ENCODE peak calls at places on chromosomes 13 and 19, in nine cellular contexts. V is body of pancreas; M is CD4-positive, alpha-beta T cell; O is Calu3; F is neural progenitor cell; B is lung; X is heart right ventricle; Q is AG10803; L is stimulated activated naive CD4-positive, alpha-beta T cell. Y is an unnamed sample.

GRCh38 chr19:12834976-12835757 is 788 bp upstream of the RTBDN start:
- DNase-seq in L (peak), B (no peak), Q (no peak), O (peak), F (peak), V (peak), X (no peak), M (no peak), Y (no peak)

GRCh38 chr19:4066682-4067395 is at the start of gene ZBTB7A:
- DNase-seq in B (peak), X (peak), L (peak), F (peak), V (peak), M (peak), Q (peak), O (peak), Y (peak)

GRCh38 chr13:94878721-94879120 is 166.4 kb upstream of the SOX21 start:
- DNase-seq in V (no peak), L (no peak), B (no peak), X (no peak), F (no peak), Q (no peak), O (no peak), M (no peak), Y (no peak)

GRCh38 chr13:67221630-67222226 is 8.4 kb downstream of the PCDH9 start:
- DNase-seq in L (no peak), F (no peak), X (no peak), M (no peak), V (no peak), O (no peak), B (no peak), Q (no peak), Y (no peak)

GRCh38 chr13:51240888-51241475 is 18.8 kb downstream of the FAM124A start:
- DNase-seq in Q (no peak), B (no peak), X (no peak), F (no peak), O (no peak), M (no peak), V (no peak), L (no peak), Y (no peak)

GRCh38 chr19:34096020-34096915 is 76.0 kb upstream of the LSM14A start:
- DNase-seq in Q (peak), B (no peak), F (peak), X (peak), M (no peak), V (peak), O (peak), L (peak), Y (no peak)

GRCh38 chr19:17402982-17403855 is 2.2 kb downstream of the BST2 start:
- DNase-seq in M (peak), B (no peak), Q (no peak), F (peak), X (no peak), O (no peak), V (no peak), L (peak), Y (no peak)

GRCh38 chr13:112521073-112521685 is 66.8 kb downstream of the TUBGCP3 start:
- DNase-seq in M (no peak), O (no peak), B (no peak), L (no peak), X (no peak), Q (no peak), F (no peak), V (no peak), Y (no peak)

GRCh38 chr19:35462476-35462953 is 14.5 kb downstream of the FFAR2 start:
- DNase-seq in M (peak), X (no peak), V (peak), F (no peak), B (no peak), O (no peak), L (peak), Q (no peak), Y (no peak)

GRCh38 chr19:49514151-49514550 is 1.7 kb downstream of the FCGRT start:
- DNase-seq in O (no peak), L (no peak), X (no peak), M (no peak), B (no peak), F (no peak), V (peak), Q (no peak), Y (no peak)

GRCh38 chr13:107025991-107026390 is 458.1 kb upstream of the ARGLU1 start:
- DNase-seq in M (no peak), L (no peak), V (peak), Q (peak), O (no peak), X (peak), F (no peak), B (peak), Y (no peak)

GRCh38 chr19:44912854-44913253 is 1.6 kb upstream of the APOC1 start:
- DNase-seq in Q (no peak), X (no peak), M (no peak), V (peak), F (no peak), O (no peak), B (no peak), L (no peak), Y (no peak)

GRCh38 chr13:69601661-69602060 is 506.0 kb upstream of the ATXN8OS start:
- DNase-seq in V (no peak), M (no peak), F (no peak), L (no peak), Q (no peak), X (no peak), B (no peak), O (no peak), Y (no peak)

GRCh38 chr13:29471551-29471950 is 123.9 kb downstream of the SLC7A1 start:
- DNase-seq in Q (no peak), V (no peak), M (no peak), B (no peak), O (no peak), F (no peak), X (no peak), L (no peak), Y (no peak)

GRCh38 chr19:17095141-17095919 is 19.8 kb downstream of the MYO9B start:
- DNase-seq in X (peak), O (no peak), B (no peak), M (no peak), F (no peak), V (peak), Q (peak), L (no peak), Y (no peak)

GRCh38 chr13:47661076-47661475 is 340.0 kb downstream of the SUCLA2 start:
- DNase-seq in L (no peak), B (no peak), V (no peak), M (no peak), O (no peak), F (no peak), Q (peak), X (no peak), Y (no peak)

GRCh38 chr13:97537110-97537509 is 103.1 kb downstream of the RAP2A start:
- DNase-seq in V (no peak), O (no peak), X (no peak), Q (no peak), M (no peak), L (no peak), B (no peak), F (no peak), Y (no peak)

GRCh38 chr19:3404324-3405260 is 38.2 kb downstream of the NFIC start:
- DNase-seq in Q (peak), X (peak), F (no peak), O (no peak), V (peak), M (no peak), B (peak), L (no peak), Y (peak)

GRCh38 chr13:35926859-35927530 is 204.2 kb downstream of the DCLK1 start:
- DNase-seq in O (no peak), L (no peak), M (no peak), Q (peak), F (no peak), V (peak), B (no peak), X (no peak), Y (no peak)

GRCh38 chr19:45828945-45829344 is 13.8 kb upstream of the RSPH6A start:
- DNase-seq in V (no peak), O (no peak), L (no peak), B (no peak), Q (no peak), M (no peak), X (no peak), F (no peak), Y (no peak)

GRCh38 chr19:35518313-35518712 is 4.9 kb upstream of the DMKN start:
- DNase-seq in Q (peak), X (no peak), V (no peak), M (no peak), L (no peak), F (no peak), O (no peak), B (no peak), Y (peak)

GRCh38 chr13:89514534-89515312 is 1832.8 kb upstream of the MIR17HG start:
- DNase-seq in Q (no peak), V (peak), X (peak), M (no peak), F (peak), B (no peak), L (no peak), O (no peak), Y (peak)

GRCh38 chr13:101978546-101979315 is 423.1 kb downstream of the FGF14 start:
- DNase-seq in V (no peak), M (no peak), X (no peak), Q (no peak), F (no peak), O (no peak), L (no peak), B (no peak), Y (no peak)

GRCh38 chr19:10395436-10395835 is 7.9 kb downstream of the CDC37 start:
- DNase-seq in O (no peak), M (no peak), V (no peak), Q (no peak), F (no peak), X (no peak), B (no peak), L (no peak), Y (no peak)

GRCh38 chr19:5096536-5096935 is 127.6 kb downstream of the KDM4B start:
- DNase-seq in M (no peak), X (no peak), O (no peak), L (no peak), V (no peak), B (no peak), Q (no peak), F (no peak), Y (no peak)

GRCh38 chr13:22757530-22758120 is 423.2 kb upstream of the SGCG start:
- DNase-seq in B (no peak), V (no peak), O (no peak), F (peak), L (no peak), Q (peak), M (no peak), X (no peak), Y (no peak)

GRCh38 chr13:34816118-34816517 is 126.0 kb upstream of the NBEA start:
- DNase-seq in F (no peak), Q (no peak), X (no peak), L (no peak), O (no peak), M (no peak), B (no peak), V (no peak), Y (no peak)

GRCh38 chr19:9883231-9883758 is 48.2 kb downstream of the PIN1 start:
- DNase-seq in L (no peak), V (no peak), M (no peak), F (peak), X (no peak), B (no peak), Q (no peak), O (no peak), Y (no peak)

GRCh38 chr19:19591133-19591825 is 27.2 kb downstream of the PBX4 start:
- DNase-seq in O (peak), M (peak), X (no peak), B (peak), V (peak), Q (peak), L (no peak), F (peak), Y (peak)

GRCh38 chr19:50005428-50005827 is 19.7 kb downstream of the VRK3 start:
- DNase-seq in V (no peak), F (no peak), X (no peak), L (no peak), B (no peak), M (no peak), O (no peak), Q (no peak), Y (no peak)

GRCh38 chr19:55703790-55704215 is 28.8 kb downstream of the EPN1 start:
- DNase-seq in F (peak), Q (peak), L (peak), V (peak), O (no peak), X (no peak), M (no peak), B (no peak), Y (no peak)

GRCh38 chr19:56083668-56084067 is 37.4 kb downstream of the ZNF787 start:
- DNase-seq in O (no peak), L (no peak), Q (no peak), V (no peak), F (no peak), M (no peak), B (no peak), X (no peak), Y (no peak)

GRCh38 chr19:29836409-29836825 is 24.6 kb downstream of the CCNE1 start:
- DNase-seq in L (no peak), F (no peak), B (no peak), Q (no peak), O (no peak), V (no peak), X (no peak), M (no peak), Y (no peak)

GRCh38 chr19:12792048-12792852 is 964 bp downstream of the JUNB start:
- DNase-seq in V (peak), B (peak), X (peak), F (peak), L (peak), Q (peak), O (peak), M (peak), Y (peak)

GRCh38 chr19:17555929-17556813 is 722 bp downstream of the COLGALT1 start:
- DNase-seq in B (peak), L (no peak), O (peak), Q (peak), X (peak), M (no peak), V (peak), F (peak), Y (peak)

GRCh38 chr19:15197275-15198005 is 3.4 kb downstream of the NOTCH3 start:
- DNase-seq in F (no peak), O (no peak), M (no peak), B (no peak), V (peak), Q (peak), L (no peak), X (no peak), Y (no peak)

Y was measured in SJSA1.